ENCODE peak calls at places on chromosomes 13 and 19, in four cellular contexts. Q is IMR-90, C is progenitor cell of endocrine pancreas, W is AG04449. R is an unnamed sample.

GRCh38 chr19:48954011-48954594 is 572 bp upstream of the BAX start:
- DNase-seq in Q (no peak), W (no peak), C (no peak), R (no peak)

GRCh38 chr13:99639126-99639525 is 137.9 kb downstream of the TM9SF2 start:
- DNase-seq in Q (no peak), W (no peak), C (no peak), R (peak)

GRCh38 chr13:94706854-94707399 is 5.4 kb downstream of the SOX21 start:
- DNase-seq in Q (no peak), W (no peak), C (no peak), R (no peak)

GRCh38 chr19:10102787-10103236 is 334 bp upstream of the ANGPTL6 start:
- DNase-seq in W (no peak), Q (no peak), C (no peak), R (no peak)

GRCh38 chr19:17061691-17062090 is 13.6 kb downstream of the HAUS8 start:
- DNase-seq in W (no peak), Q (no peak), C (no peak), R (no peak)

GRCh38 chr13:28002886-28003698 is 14.6 kb upstream of the URAD start:
- DNase-seq in C (no peak), W (no peak), Q (peak), R (no peak)

GRCh38 chr13:29934531-29935308 is 84.3 kb upstream of the UBL3 start:
- DNase-seq in W (no peak), Q (no peak), C (no peak), R (no peak)

GRCh38 chr13:97802213-97802612 is 151.3 kb upstream of the IPO5 start:
- DNase-seq in C (no peak), W (no peak), Q (no peak), R (no peak)

GRCh38 chr13:101309014-101309619 is 107.2 kb downstream of the NALCN start:
- DNase-seq in C (no peak), W (peak), Q (peak), R (no peak)

GRCh38 chr13:77692746-77693448 is 4.6 kb upstream of the SLAIN1 start:
- DNase-seq in W (no peak), Q (no peak), C (no peak), R (no peak)

GRCh38 chr13:111187879-111188643 is 73.0 kb downstream of the ARHGEF7 start:
- DNase-seq in Q (peak), W (no peak), C (no peak), R (no peak)

GRCh38 chr19:39154626-39155100 is 29.1 kb downstream of the PAK4 start:
- DNase-seq in Q (no peak), W (no peak), C (no peak), R (no peak)

GRCh38 chr19:1774999-1775772 is 21.9 kb downstream of the ONECUT3 start:
- DNase-seq in C (no peak), Q (no peak), W (no peak), R (no peak)

GRCh38 chr13:40060318-40061007 is 405.0 kb downstream of the COG6 start:
- DNase-seq in Q (no peak), W (peak), C (no peak), R (peak)

GRCh38 chr13:75635621-75636338 is at the start of gene LMO7:
- DNase-seq in C (peak), W (no peak), Q (peak), R (no peak)

GRCh38 chr19:41872775-41873647 is 4.1 kb upstream of the CD79A start:
- DNase-seq in C (peak), Q (peak), W (no peak), R (no peak)

GRCh38 chr19:51327066-51327985 is 14.6 kb downstream of the VSIG10L start:
- DNase-seq in Q (peak), W (no peak), C (no peak), R (no peak)

GRCh38 chr13:24127116-24127631 is 33.3 kb upstream of the SPATA13 start:
- DNase-seq in Q (peak), W (no peak), C (no peak), R (no peak)

GRCh38 chr19:39237200-39238184 is 7.3 kb downstream of the IFNL3 start:
- DNase-seq in Q (no peak), C (no peak), W (no peak), R (no peak)

GRCh38 chr13:62906896-62907295 is 1491.2 kb upstream of the PCDH20 start:
- DNase-seq in Q (no peak), W (no peak), C (no peak), R (no peak)

GRCh38 chr13:81020010-81020409 is 679.1 kb upstream of the SPRY2 start:
- DNase-seq in W (no peak), Q (no peak), C (no peak), R (no peak)

GRCh38 chr13:93525087-93525486 is 298.5 kb downstream of the GPC6 start:
- DNase-seq in Q (no peak), W (no peak), C (no peak), R (no peak)

GRCh38 chr19:56367829-56368711 is 25.3 kb downstream of the ZNF582 start:
- DNase-seq in C (peak), W (peak), Q (peak), R (peak)

GRCh38 chr19:13881692-13882418 is 4.9 kb downstream of the NANOS3 start:
- DNase-seq in Q (peak), W (no peak), C (no peak), R (no peak)

GRCh38 chr19:27746691-27747380 is 1466.1 kb downstream of the UQCRFS1 start:
- DNase-seq in W (no peak), C (no peak), Q (peak), R (no peak)
- TF ChIP-seq CTCF in W (no peak), C (no peak), Q (no peak), R (peak)

GRCh38 chr13:26993780-26994179 is 177.8 kb downstream of the USP12 start:
- DNase-seq in Q (no peak), C (no peak), W (no peak), R (no peak)

GRCh38 chr13:26989261-26990007 is 182.2 kb downstream of the USP12 start:
- DNase-seq in W (no peak), Q (no peak), C (no peak), R (no peak)

GRCh38 chr13:26991508-26992181 is 180.0 kb downstream of the USP12 start:
- DNase-seq in W (no peak), Q (peak), C (no peak), R (no peak)

GRCh38 chr13:26995159-26995558 is 176.5 kb downstream of the USP12 start:
- DNase-seq in C (no peak), W (no peak), Q (no peak), R (no peak)

GRCh38 chr13:26992951-26993490 is 178.6 kb downstream of the USP12 start:
- DNase-seq in W (no peak), C (no peak), Q (no peak), R (no peak)
- TF ChIP-seq CTCF in W (no peak), C (no peak), Q (no peak), R (no peak)

DNA sequence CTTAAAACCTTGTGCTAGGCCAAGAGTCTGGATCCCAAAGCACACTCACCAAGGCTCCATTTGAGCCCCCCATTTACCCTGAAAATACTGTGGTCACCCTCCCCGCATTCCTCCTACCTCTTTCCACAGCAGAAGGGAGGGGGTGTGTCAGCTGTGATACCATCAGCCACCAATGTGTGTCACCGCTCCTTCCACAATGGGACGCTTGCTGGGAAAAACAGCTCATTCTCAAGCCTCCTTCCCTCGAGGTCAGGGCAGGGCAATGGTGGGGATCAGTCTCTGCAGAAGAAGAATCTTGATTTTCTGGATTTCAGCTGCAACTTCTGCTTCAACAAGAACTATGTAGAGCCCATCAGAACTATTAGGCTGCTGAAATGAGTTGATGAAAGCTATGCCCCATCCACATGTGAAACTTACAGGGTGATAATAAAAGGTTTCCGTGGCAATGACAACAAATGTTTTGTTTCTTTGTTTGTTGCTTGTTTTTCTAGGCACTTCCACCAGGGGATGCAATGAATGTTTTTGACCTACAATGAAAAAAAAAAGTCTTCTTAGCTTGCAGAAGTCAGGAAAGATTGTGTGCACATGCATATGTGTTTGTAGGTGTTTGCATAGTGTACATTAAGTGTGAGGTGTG is 26.4 kb upstream of the ZNF507 start:
- DNase-seq in C (no peak), W (no peak), Q (no peak), R (no peak)
- TF ChIP-seq CTCF in C (no peak), W (peak), Q (peak), R (peak)

GRCh38 chr19:5154129-5154798 is 185.4 kb downstream of the KDM4B start:
- DNase-seq in W (no peak), Q (no peak), C (peak), R (no peak)
- TF ChIP-seq CTCF in W (peak), Q (peak), C (peak), R (peak)

GRCh38 chr19:28468701-28469459 is 744.1 kb downstream of the UQCRFS1 start:
- DNase-seq in W (no peak), Q (no peak), C (no peak), R (no peak)
- TF ChIP-seq CTCF in W (no peak), Q (no peak), C (no peak), R (no peak)

DNA sequence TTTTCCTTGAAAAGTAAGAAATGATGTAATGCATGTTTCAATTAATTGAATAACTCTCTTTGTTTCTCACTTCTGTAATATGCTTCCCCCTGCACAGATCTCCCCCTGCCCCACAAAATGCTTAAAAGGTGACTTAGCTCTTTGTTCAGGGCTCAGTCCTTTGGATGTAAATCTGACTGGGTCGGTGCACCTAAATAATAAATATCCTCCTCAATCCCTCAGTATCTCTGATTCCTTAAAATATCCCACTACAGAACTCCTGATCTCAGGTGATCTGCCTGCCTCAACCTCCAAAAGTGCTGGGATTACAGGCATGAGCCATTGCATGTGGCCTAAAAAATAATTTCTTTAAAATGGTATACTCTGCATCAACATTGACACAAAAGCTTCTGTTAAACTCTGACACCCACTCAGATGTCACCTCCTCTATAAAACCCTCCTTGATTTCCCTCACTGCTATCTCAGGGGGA is 107.0 kb downstream of the ZNF429 start:
- DNase-seq in W (no peak), Q (no peak), C (no peak), R (no peak)
- TF ChIP-seq CTCF in W (no peak), Q (no peak), C (no peak), R (no peak)

DNA sequence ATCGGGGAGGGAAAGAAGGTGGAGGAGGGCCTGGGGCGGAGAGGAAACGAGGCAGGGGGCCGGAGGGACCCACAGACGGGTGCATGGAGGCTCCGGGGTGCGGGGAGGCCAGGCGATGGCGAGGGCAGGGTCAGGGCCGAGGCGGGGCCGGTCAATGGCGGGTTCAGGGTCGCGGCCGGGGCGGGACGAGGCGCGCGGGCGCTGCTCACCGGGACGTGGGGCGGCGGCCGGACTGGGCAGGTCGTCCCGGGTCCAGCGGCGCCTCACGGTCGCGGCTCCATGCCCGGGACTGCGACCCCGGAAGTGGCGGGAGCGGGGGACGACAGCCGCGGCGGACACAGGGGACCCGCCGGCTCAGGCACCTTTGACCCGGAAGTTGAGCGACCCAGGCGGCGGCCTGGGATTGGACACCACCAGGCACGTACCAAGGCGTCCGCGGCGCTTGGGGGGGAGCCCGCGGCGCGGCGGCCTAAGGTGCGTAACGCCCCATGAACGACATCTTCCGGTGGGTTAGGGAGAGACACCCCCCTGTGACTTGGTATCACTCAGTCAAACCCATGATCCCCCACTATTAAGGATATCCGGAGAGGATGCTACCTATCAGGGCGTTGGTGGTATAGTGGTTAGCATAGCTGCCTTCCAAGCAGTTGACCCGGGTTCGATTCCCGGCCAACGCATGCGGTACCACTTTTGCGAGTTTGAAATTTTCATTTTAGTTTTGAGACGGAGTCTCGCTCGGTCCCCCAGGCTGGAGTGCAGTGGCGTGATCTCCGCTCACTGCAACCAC is at the start of gene DPP9:
- DNase-seq in W (peak), C (peak), Q (peak), R (peak)
- TF ChIP-seq CTCF in W (peak), C (peak), Q (peak), R (peak)

DNA sequence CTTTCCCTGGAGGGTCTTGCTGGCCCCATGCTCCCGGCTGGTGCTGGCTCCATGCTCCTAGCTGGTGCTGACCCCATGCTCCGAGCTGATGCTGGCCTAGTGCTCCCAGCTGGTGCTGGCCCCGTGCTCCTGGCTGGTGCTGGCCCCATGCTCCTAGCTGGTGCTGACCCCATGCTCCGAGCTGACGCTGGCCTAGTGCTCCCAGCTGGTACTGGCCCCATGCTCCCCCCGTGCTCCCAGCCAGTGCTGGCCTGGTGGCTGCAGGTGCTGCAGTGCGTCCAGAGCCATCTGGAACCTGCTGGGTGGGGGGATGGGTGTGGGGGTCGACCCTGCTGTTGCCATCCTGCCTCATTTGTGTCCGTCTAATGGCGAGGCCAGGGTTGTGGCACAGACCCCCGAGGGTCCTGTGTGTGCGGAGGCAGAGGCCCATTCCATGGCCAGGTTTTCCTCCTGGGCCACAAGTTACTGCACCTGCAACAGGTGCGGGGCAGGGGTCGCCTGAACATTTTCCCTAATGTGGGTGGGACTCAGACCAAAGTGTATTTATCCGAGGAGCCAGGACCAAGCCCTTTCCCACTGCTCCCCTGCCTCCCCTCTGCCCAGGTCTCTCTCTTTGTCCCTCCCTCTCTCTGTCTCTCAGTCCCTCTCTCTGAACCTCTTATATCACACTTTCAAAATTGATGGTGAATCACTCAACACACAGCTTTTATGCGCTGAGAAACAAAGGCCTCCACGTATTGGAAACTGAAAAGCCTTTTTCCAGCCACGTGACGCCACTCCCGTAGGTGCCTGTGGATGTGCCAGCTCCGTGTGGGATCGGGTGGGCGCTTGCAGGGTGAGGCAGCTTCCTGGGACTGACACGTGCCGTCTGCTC is 45.1 kb downstream of the MCF2L start:
- DNase-seq in Q (no peak), W (no peak), C (no peak), R (no peak)
- TF ChIP-seq CTCF in Q (no peak), W (no peak), C (no peak), R (no peak)